ENCODE peak calls at places on chromosomes 3 and 15, in four cellular contexts. H, P, F and O are unnamed samples.

GRCh38 chr3:119413603-119414280 is 49.7 kb downstream of the TMEM39A start:
- DNase-seq in H (peak; percentile 23), F (no peak), P (no peak), O (peak; percentile 20)

GRCh38 chr3:142180761-142181362 is 31.5 kb upstream of the TFDP2 start:
- DNase-seq in F (no peak), P (peak; percentile 28), H (peak; percentile 61), O (peak; percentile 33)

GRCh38 chr3:177447938-177448337 is 250.7 kb upstream of the TBL1XR1 start:
- DNase-seq in P (no peak), H (no peak), F (no peak), O (no peak)

GRCh38 chr3:12139111-12139511 is 19.6 kb downstream of the TIMP4 start:
- DNase-seq in H (peak; percentile 37), P (peak; percentile 33), F (no peak), O (peak; percentile 35)

GRCh38 chr3:170419301-170420087 is 826 bp downstream of the CLDN11 start:
- DNase-seq in F (no peak), H (no peak), P (no peak), O (no peak)

GRCh38 chr15:56939257-56939656 is 20.8 kb downstream of the TCF12 start:
- DNase-seq in F (no peak), H (no peak), P (no peak), O (no peak)

GRCh38 chr15:74134387-74135027 is 4.1 kb downstream of the ISLR2 start:
- DNase-seq in H (no peak), F (no peak), P (no peak), O (no peak)

GRCh38 chr3:44883999-44884431 is 9.6 kb downstream of the TGM4 start:
- DNase-seq in H (no peak), F (no peak), P (no peak), O (no peak)

GRCh38 chr3:157920804-157921203 is 185.4 kb downstream of the SHOX2 start:
- DNase-seq in P (no peak), F (no peak), H (no peak), O (no peak)

GRCh38 chr3:194658477-194659242 is 13.3 kb downstream of the LSG1 start:
- DNase-seq in F (no peak), P (no peak), H (no peak), O (no peak)

GRCh38 chr15:59515190-59515589 is 77.2 kb downstream of the FAM81A start:
- DNase-seq in H (no peak), P (no peak), F (no peak), O (no peak)

GRCh38 chr15:31136016-31136415 is 34.5 kb upstream of the TRPM1 start:
- DNase-seq in H (peak; percentile 51), P (peak; percentile 28), F (no peak), O (peak; percentile 65)

GRCh38 chr3:72042397-72043211 is 257.7 kb upstream of the PROK2 start:
- DNase-seq in P (no peak), F (no peak), H (no peak), O (no peak)

GRCh38 chr3:17372811-17373210 is 369.6 kb downstream of the TBC1D5 start:
- DNase-seq in H (no peak), F (no peak), P (peak; percentile 3), O (no peak)

GRCh38 chr3:123661973-123662372 is 77.1 kb upstream of the HACD2 start:
- DNase-seq in P (no peak), H (no peak), F (no peak), O (no peak)

GRCh38 chr3:123658860-123659221 is 74.0 kb upstream of the HACD2 start:
- DNase-seq in P (no peak), F (no peak), H (no peak), O (no peak)

GRCh38 chr3:123658118-123658859 is 73.4 kb upstream of the HACD2 start:
- DNase-seq in H (no peak), P (no peak), F (no peak), O (no peak)

GRCh38 chr3:123660900-123661299 is 76.0 kb upstream of the HACD2 start:
- DNase-seq in H (no peak), P (no peak), F (no peak), O (no peak)

DNA sequence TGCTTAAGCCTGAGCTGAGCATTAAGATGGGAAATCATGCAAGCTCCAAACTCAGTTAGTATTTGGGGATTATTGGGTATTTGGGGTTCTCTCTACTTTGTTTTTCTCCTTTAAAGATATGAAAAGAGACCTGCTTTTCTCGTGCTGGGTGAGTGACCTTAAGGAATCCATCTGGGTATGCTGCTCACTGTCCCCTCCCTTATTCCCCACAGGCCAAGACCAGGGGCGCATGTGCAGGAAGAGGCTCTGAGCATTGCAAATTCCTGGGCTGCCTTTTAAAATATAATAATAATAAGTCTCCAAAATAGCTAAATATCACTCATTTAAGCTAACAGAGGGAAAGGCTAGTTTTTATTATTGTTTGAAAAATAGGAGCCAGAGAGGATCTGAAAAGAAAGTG is 75.4 kb upstream of the HACD2 start:
- DNase-seq in P (no peak), F (no peak), H (no peak), O (no peak)
- TF ChIP-seq TARDBP in P (no peak), F (no peak), H (no peak), O (no peak)

DNA sequence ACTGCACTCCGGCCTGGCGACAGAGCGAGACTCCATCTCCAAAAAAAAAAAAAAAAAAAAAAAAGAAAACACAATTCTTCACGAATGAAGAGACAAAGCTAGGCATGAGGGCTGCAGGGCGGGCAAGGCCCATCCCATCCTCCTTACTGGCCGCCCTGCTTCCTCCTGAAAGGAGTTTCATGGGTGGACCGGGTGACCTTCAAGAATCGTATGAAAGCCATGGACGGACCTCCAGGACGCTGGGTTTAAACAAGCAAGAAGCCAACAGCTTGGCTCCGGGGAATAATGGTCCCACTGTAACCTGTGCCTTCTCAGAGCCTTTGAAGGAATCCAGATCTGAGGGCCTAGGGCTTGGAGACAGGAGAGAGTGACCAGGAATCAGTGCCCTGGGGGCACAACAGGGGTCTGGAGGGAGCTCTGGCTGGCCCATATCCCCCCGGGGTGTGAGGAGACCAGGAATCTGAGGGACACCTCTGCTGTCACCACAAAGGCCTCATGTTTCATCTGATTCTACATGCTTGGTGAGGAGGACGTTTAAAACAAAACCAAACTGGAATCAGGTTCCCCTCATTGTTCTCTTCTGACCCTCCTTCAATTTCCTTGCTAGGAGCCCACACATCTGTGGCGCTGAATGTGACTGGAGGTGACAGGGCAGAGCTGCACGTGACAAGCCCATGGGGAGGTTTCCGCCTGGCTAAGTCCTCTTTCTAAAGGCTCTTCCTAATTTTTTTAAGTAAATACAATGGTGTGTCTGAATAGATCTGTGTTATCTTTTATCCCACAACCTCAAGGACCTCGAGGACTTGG is 46.1 kb downstream of the WHAMM start:
- DNase-seq in F (no peak), P (no peak), H (no peak), O (no peak)
- TF ChIP-seq TARDBP in F (no peak), P (no peak), H (no peak), O (no peak)

DNA sequence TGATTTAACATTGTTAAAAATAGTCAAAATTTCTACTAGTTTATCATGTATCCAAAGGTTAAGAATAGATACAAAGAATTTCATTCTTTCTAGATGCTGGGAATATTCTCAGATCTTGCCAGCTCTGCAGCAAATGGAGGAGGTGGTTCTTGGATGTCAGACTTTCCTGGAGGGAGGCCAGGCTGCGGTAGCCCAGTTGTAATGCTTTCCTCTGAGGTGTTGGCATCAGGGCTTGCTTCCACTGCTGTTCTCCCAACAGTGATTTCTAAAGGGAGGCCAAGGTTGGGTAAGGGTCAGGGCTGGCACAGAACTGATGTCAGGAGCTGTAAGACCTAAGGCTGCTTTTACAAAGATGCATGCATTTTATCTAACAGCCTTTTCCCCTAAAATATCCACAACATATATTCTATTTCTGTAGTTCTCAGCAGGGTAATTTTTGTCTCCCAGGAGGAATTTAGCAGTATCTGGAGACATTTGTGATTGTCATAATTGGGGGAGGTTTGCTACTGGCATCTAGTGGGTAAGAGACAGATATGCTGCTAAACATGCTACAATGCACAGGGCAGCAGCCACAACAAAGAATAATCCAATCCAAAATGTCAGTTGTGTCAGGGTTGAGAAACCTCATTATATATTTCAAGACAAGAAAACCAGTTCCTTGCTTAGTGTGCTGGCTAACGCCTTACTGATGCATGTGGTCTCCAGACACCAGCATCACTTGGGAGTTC is 42.0 kb upstream of the SPTSSB start:
- DNase-seq in P (no peak), H (no peak), F (no peak), O (no peak)
- TF ChIP-seq TARDBP in P (no peak), H (no peak), F (no peak), O (no peak)

GRCh38 chr3:32821686-32822296 is 4.0 kb downstream of the TRIM71 start:
- DNase-seq in H (peak; percentile 11), P (no peak), F (no peak), O (no peak)
- TF ChIP-seq TARDBP in H (no peak), P (no peak), F (no peak), O (no peak)

GRCh38 chr3:63972987-63973386 is 50.3 kb downstream of the PSMD6 start:
- DNase-seq in H (no peak), F (no peak), P (no peak), O (no peak)

GRCh38 chr3:63973406-63973805 is 49.9 kb downstream of the PSMD6 start:
- DNase-seq in F (no peak), H (no peak), P (no peak), O (no peak)

GRCh38 chr3:63974451-63974850 is 48.8 kb downstream of the PSMD6 start:
- DNase-seq in F (no peak), H (no peak), P (no peak), O (no peak)

GRCh38 chr3:63970596-63971468 is 52.5 kb downstream of the PSMD6 start:
- DNase-seq in P (peak; percentile 18), F (no peak), H (no peak), O (no peak)

DNA sequence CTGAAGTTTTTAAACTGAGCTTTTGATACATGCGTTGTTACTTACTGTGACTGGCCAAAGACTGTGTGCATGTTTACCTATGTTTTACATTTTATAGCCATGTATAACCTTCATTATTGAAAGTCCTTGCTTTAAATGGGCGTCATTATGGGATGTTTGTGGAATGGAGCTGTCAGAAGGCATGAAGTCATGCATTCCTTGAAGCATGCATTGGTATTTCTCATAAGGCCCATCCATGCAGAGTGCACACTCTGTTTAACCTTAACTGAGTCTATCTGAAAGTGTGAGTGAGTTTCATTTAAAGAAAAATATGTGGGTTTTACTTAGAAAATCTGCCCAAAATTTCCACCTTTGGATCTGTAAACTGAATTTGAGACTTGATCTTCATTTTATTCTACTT is 51.1 kb downstream of the PSMD6 start:
- DNase-seq in H (no peak), F (no peak), P (no peak), O (no peak)
- TF ChIP-seq TARDBP in H (no peak), F (no peak), P (no peak), O (no peak)

GRCh38 chr3:150252462-150252861 is 155.6 kb upstream of the TSC22D2 start:
- DNase-seq in F (no peak), P (peak; percentile 22), H (no peak), O (no peak)
- TF ChIP-seq TARDBP in F (no peak), P (no peak), H (no peak), O (no peak)

GRCh38 chr15:90760661-90761232 is 43.6 kb downstream of the BLM start:
- DNase-seq in F (no peak), P (no peak), H (no peak), O (no peak)
- TF ChIP-seq TARDBP in F (no peak), P (no peak), H (no peak), O (no peak)

DNA sequence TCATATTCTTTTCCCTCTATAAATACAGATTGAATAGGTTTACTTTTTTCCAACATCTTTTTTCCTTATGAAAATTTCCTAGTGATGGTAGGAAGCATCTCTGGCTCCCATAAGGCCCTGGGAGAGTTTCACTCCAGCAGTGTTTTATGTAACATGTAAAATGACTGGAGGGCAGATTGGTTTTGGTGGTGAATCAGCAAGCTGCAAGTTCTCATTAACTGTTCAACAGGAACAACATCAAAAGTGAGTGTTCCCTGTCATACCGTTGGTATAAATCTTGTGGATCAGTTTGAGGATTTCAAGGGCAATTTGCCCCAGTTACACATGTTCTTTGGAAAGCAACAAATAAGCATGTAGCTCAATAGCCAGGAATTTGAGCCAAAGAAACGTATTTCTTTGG is 345.6 kb downstream of the SV2B start:
- DNase-seq in P (no peak), H (no peak), F (no peak), O (no peak)
- TF ChIP-seq TARDBP in P (no peak), H (no peak), F (no peak), O (no peak)